ENCODE peak calls at places on chromosomes 7 and 10, in eight cellular contexts. W is hepatocyte, Z is neural progenitor cell, Q is mucosa of descending colon, X is IMR-90, V is cardiac muscle cell, E is HFF-Myc, N is BE2C. C is an unnamed sample.

GRCh38 chr10:113648478-113648877 is 15.4 kb downstream of the NRAP start:
- DNase-seq in W (no peak), Z (no peak), Q (no peak), X (no peak), V (no peak), E (no peak), N (no peak), C (no peak)

GRCh38 chr10:91702586-91703088 is 69.8 kb upstream of the PPP1R3C start:
- DNase-seq in W (no peak), Z (no peak), Q (no peak), X (no peak), V (no peak), E (no peak), N (no peak), C (no peak)

GRCh38 chr10:44042926-44043602 is 341.8 kb downstream of the CXCL12 start:
- DNase-seq in W (no peak), Z (no peak), Q (no peak), X (no peak), V (no peak), E (no peak), N (no peak), C (no peak)

GRCh38 chr7:156060925-156061324 is 248.7 kb upstream of the SHH start:
- DNase-seq in W (no peak), Z (no peak), Q (no peak), X (no peak), V (no peak), E (no peak), N (no peak), C (no peak)

GRCh38 chr10:35574924-35575352 is 30.2 kb upstream of the GJD4 start:
- DNase-seq in W (no peak), Z (no peak), Q (no peak), X (peak; percentile 98), V (peak; percentile 63), E (peak; percentile 5), N (no peak), C (peak; percentile 98)

GRCh38 chr10:65670087-65670486 is 1255.7 kb upstream of the LRRTM3 start:
- DNase-seq in W (no peak), Z (no peak), Q (no peak), X (peak; percentile 50), V (peak; percentile 78), E (no peak), N (no peak), C (peak; percentile 16)

GRCh38 chr10:102738692-102739121 is 5.0 kb upstream of the WBP1L start:
- DNase-seq in W (no peak), Z (no peak), Q (no peak), X (no peak), V (no peak), E (no peak), N (no peak), C (no peak)

GRCh38 chr7:98211221-98211675 is at the start of gene BHLHA15:
- DNase-seq in W (peak; percentile 71), Z (peak; percentile 72), Q (peak; percentile 80), X (no peak), V (no peak), E (no peak), N (peak; percentile 52), C (no peak)

GRCh38 chr7:26655761-26656160 is 208.6 kb downstream of the SKAP2 start:
- DNase-seq in W (no peak), Z (peak; percentile 14), Q (no peak), X (no peak), V (no peak), E (no peak), N (no peak), C (no peak)

GRCh38 chr7:136030867-136031318 is 53.7 kb upstream of the MTPN start:
- DNase-seq in W (no peak), Z (no peak), Q (no peak), X (no peak), V (no peak), E (no peak), N (no peak), C (no peak)

GRCh38 chr7:151007469-151007898 is 16.7 kb downstream of the NOS3 start:
- DNase-seq in W (no peak), Z (no peak), Q (no peak), X (no peak), V (peak; percentile 39), E (no peak), N (peak; percentile 63), C (no peak)

GRCh38 chr7:141418087-141418486 is 133.1 kb upstream of the AGK start:
- DNase-seq in W (no peak), Z (no peak), Q (no peak), X (no peak), V (no peak), E (no peak), N (no peak), C (no peak)

GRCh38 chr7:129943352-129943751 is 9.4 kb downstream of the UBE2H start:
- DNase-seq in W (no peak), Z (no peak), Q (no peak), X (no peak), V (no peak), E (no peak), N (no peak), C (no peak)

GRCh38 chr10:111756541-111757061 is 427.0 kb downstream of the GPAM start:
- DNase-seq in W (peak; percentile 78), Z (peak; percentile 78), Q (no peak), X (no peak), V (no peak), E (no peak), N (peak; percentile 72), C (no peak)

GRCh38 chr10:77626266-77626935 is 11.2 kb downstream of the KCNMA1 start:
- DNase-seq in W (no peak), Z (no peak), Q (no peak), X (no peak), V (no peak), E (no peak), N (no peak), C (no peak)

GRCh38 chr7:12770227-12770975 is 83.0 kb downstream of the ARL4A start:
- DNase-seq in W (no peak), Z (no peak), Q (no peak), X (no peak), V (peak; percentile 70), E (no peak), N (no peak), C (peak; percentile 71)
- H3K4me3 ChIP-seq in W (no peak overlapping the region), Z (no peak overlapping the region), Q (no peak overlapping the region), X (no peak overlapping the region), V (no peak overlapping the region), E (no peak overlapping the region), N (no peak overlapping the region), C (no peak overlapping the region)

GRCh38 chr10:93034426-93034825 is 26.2 kb upstream of the CYP26C1 start:
- DNase-seq in W (no peak), Z (no peak), Q (no peak), X (no peak), V (peak; percentile 39), E (no peak), N (no peak), C (peak; percentile 13)

GRCh38 chr10:93039110-93039509 is 21.5 kb upstream of the CYP26C1 start:
- DNase-seq in W (no peak), Z (no peak), Q (no peak), X (no peak), V (no peak), E (no peak), N (no peak), C (peak; percentile 70)

GRCh38 chr10:93039721-93040120 is 20.9 kb upstream of the CYP26C1 start:
- DNase-seq in W (peak; percentile 17), Z (peak; percentile 53), Q (no peak), X (peak; percentile 46), V (peak; percentile 66), E (no peak), N (no peak), C (peak; percentile 74)
- TF ChIP-seq CTCF in W (peak; percentile 40), Z (peak; percentile 47), Q (peak; percentile 17), X (peak; percentile 69), V (peak; percentile 69), E (peak; percentile 37), N (peak; percentile 39), C (peak; percentile 61)

GRCh38 chr7:102468416-102469350 is 3.9 kb downstream of the LRWD1 start:
- DNase-seq in W (peak; percentile 4), Z (no peak), Q (peak; percentile 56), X (no peak), V (no peak), E (no peak), N (peak; percentile 64), C (no peak)

GRCh38 chr7:102467581-102468415 is 3.0 kb downstream of the LRWD1 start:
- DNase-seq in W (no peak), Z (no peak), Q (peak; percentile 51), X (no peak), V (no peak), E (no peak), N (no peak), C (no peak)

GRCh38 chr7:102463841-102464576 is 654 bp downstream of the ALKBH4 start:
- DNase-seq in W (no peak), Z (peak; percentile 29), Q (no peak), X (no peak), V (peak; percentile 25), E (no peak), N (no peak), C (peak; percentile 24)

GRCh38 chr7:102464577-102465280 is at the start of the genes ALKBH4 and LRWD1:
- DNase-seq in W (peak; percentile 97), Z (peak; percentile 96), Q (peak; percentile 97), X (peak; percentile 87), V (peak; percentile 93), E (peak; percentile 69), N (peak; percentile 97), C (peak; percentile 90)

DNA sequence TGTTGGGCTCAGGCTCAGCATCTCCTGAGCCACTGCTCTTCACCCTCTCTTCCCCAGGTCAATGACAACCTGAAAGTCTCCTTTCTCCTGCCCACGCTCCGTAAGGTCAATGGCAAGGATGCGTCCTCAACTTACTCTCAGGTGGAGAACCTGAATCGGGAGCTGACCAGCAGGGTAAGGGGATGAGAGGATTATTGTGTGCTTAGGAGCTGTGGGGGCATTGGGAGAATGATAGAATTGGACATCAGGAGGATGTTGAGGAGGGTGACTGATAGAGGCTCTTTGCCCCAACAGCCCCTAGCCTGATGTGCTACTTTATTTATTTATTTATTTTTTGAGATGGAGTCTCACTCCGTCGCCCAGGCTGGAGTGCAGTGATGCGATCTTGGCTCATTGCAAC is 1.3 kb downstream of the LRWD1 start:
- DNase-seq in W (no peak), Z (no peak), Q (no peak), X (no peak), V (no peak), E (no peak), N (no peak), C (no peak)
- H3K4me3 ChIP-seq in W (no peak overlapping the region), Z (peak overlapping the region; percentile 99), Q (no peak overlapping the region), X (no peak overlapping the region), V (peak overlapping the region; percentile 97), E (peak overlapping the region; percentile 100), N (peak overlapping the region; percentile 100), C (no peak overlapping the region)

DNA sequence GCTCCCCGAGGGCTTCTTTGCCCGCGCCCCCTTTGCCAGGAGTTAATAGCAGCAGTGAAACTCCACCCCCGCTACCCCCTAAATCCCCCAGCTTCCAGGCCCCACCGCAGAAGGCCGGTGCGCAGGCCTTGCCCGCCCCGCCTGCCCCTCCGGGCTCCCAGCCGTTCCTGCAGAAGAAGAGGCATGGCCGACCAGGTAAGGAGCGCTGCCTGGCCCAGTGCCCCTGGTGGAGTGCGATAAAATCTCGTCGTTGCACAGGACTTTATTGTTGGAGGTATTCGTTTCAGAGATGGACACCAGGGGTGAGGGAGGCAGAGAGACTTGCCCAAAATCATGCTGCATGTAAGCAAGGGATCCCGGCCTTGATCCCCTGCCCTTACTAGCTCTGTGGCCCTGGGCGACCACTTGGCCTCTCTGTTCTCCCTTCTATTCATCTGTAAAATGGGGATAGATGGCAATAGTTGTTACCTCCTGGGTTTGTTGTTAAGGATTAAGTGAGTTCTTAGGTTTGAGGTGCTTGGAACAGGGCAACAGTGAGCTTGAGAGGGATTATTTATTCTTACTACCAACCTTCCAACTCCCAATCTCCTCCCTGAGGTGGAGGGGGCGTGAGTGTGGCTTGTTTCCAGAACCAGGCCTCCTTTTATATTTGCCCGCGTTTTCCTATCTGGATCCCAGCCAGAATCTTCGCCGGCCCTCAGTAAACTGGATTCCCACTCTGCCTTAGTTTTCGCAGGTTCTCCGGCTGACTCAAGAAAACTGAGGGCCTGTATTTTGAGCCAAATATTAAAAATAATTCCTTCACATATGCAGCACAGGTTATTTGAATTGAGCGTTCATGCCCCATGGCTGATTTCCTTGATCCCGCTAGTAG is 78.3 kb downstream of the WIPF3 start:
- DNase-seq in W (peak; percentile 30), Z (no peak), Q (no peak), X (no peak), V (no peak), E (no peak), N (peak; percentile 46), C (no peak)
- TF ChIP-seq CTCF in W (no peak), Z (peak; percentile 47), Q (no peak), X (no peak), V (no peak), E (no peak), N (no peak), C (no peak)